ENCODE peak calls at places on chromosomes 16 and 17, in seven cellular contexts. K is fibroblast of mammary gland, N is AG04450, M is cardiac muscle cell, J is endothelial cell, O is left ventricle myocardium inferior, H is AG09309. T is an unnamed sample.

GRCh38 chr17:45265823-45266222 is 3.9 kb upstream of the SPATA32 start:
- DNase-seq in K (peak; percentile 96), N (no peak), M (no peak), J (no peak), O (no peak), H (peak; percentile 69), T (peak; percentile 78)

GRCh38 chr17:28074010-28074409 is 31.5 kb downstream of the NLK start:
- DNase-seq in K (no peak), N (no peak), M (no peak), J (no peak), O (no peak), H (no peak), T (no peak)

GRCh38 chr17:16430650-16431049 is 15.3 kb downstream of the TRPV2 start:
- DNase-seq in K (no peak), N (no peak), M (no peak), J (no peak), O (no peak), H (no peak), T (no peak)

GRCh38 chr17:31820691-31821435 is 38.2 kb downstream of the COPRS start:
- DNase-seq in K (peak; percentile 59), N (no peak), M (no peak), J (no peak), O (no peak), H (no peak), T (no peak)

GRCh38 chr16:69397821-69398521 is 12.2 kb upstream of the TERF2 start:
- DNase-seq in K (peak; percentile 86), N (no peak), M (peak; percentile 73), J (peak; percentile 57), O (no peak), H (no peak), T (no peak)

GRCh38 chr17:58531661-58532554 is 17.5 kb upstream of the MTMR4 start:
- DNase-seq in K (peak; percentile 12), N (no peak), M (peak; percentile 84), J (peak; percentile 57), O (peak; percentile 73), H (no peak), T (no peak)

GRCh38 chr17:28230011-28230410 is 89.0 kb upstream of the TMEM97 start:
- DNase-seq in K (no peak), N (no peak), M (no peak), J (no peak), O (no peak), H (no peak), T (no peak)

GRCh38 chr16:4298761-4299522 is 16.9 kb upstream of the GLIS2 start:
- DNase-seq in K (peak; percentile 91), N (peak; percentile 86), M (peak; percentile 75), J (peak; percentile 52), O (peak; percentile 80), H (peak; percentile 69), T (peak; percentile 80)

GRCh38 chr17:81566461-81567126 is 14.4 kb upstream of the FAAP100 start:
- DNase-seq in K (peak; percentile 90), N (peak; percentile 79), M (no peak), J (peak; percentile 28), O (peak; percentile 61), H (peak; percentile 96), T (no peak)

GRCh38 chr17:7626307-7626706 is 1.3 kb downstream of the SAT2 start:
- DNase-seq in K (no peak), N (no peak), M (no peak), J (no peak), O (no peak), H (no peak), T (no peak)

GRCh38 chr17:17071531-17072360 is 29.5 kb downstream of the MPRIP start:
- DNase-seq in K (no peak), N (no peak), M (no peak), J (no peak), O (no peak), H (no peak), T (no peak)

GRCh38 chr16:30805370-30806169 is 18.6 kb upstream of the ZNF629 start:
- DNase-seq in K (peak; percentile 74), N (no peak), M (peak; percentile 92), J (peak; percentile 77), O (peak; percentile 90), H (no peak), T (peak; percentile 45)

GRCh38 chr17:11553135-11553534 is 45.1 kb upstream of the DNAH9 start:
- DNase-seq in K (no peak), N (no peak), M (no peak), J (no peak), O (no peak), H (no peak), T (no peak)

GRCh38 chr16:22318690-22319358 is 21.6 kb downstream of the POLR3E start:
- DNase-seq in K (peak; percentile 39), N (no peak), M (no peak), J (peak; percentile 68), O (no peak), H (no peak), T (no peak)

GRCh38 chr17:14866266-14866665 is 398.9 kb downstream of the PMP22 start:
- DNase-seq in K (no peak), N (no peak), M (no peak), J (no peak), O (no peak), H (peak; percentile 78), T (no peak)

GRCh38 chr17:80566054-80566400 is 21.4 kb downstream of the RPTOR start:
- DNase-seq in K (no peak), N (no peak), M (no peak), J (no peak), O (no peak), H (no peak), T (no peak)

GRCh38 chr17:77206557-77206956 is 65.8 kb downstream of the SEC14L1 start:
- DNase-seq in K (no peak), N (no peak), M (no peak), J (no peak), O (no peak), H (no peak), T (no peak)

GRCh38 chr16:24977673-24978065 is 37.5 kb downstream of the ARHGAP17 start:
- DNase-seq in K (peak; percentile 82), N (peak; percentile 48), M (no peak), J (no peak), O (no peak), H (no peak), T (no peak)

DNA sequence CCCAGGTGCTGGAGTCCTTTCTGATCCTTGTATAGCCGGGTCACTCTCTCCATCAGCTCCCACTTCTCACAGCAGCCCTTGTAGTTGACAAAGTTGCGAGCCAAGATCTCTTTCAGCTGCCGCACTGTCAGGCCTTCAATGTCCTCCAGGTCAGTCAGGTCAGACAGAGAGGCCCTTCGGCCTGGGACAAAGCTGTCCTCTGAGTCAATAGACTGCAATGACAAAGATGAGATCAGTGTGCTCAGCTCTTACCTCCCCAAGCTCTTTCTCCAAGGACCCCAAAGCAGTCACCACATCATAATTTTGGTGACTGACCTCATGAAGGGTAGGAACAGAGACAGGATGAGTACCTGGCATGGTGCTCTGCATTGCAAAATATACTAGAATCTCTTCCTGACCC is 36.1 kb downstream of the LIG3 start:
- DNase-seq in K (no peak), N (no peak), M (no peak), J (no peak), O (no peak), H (no peak), T (no peak)
- TF ChIP-seq CTCF in K (no peak), N (no peak), M (no peak), J (no peak), O (no peak), H (no peak), T (no peak)

GRCh38 chr17:12789976-12790805 is 893 bp downstream of the ARHGAP44 start:
- DNase-seq in K (no peak), N (no peak), M (peak; percentile 36), J (peak; percentile 37), O (peak; percentile 15), H (no peak), T (no peak)

GRCh38 chr17:12794919-12795517 is 5.7 kb downstream of the ARHGAP44 start:
- DNase-seq in K (no peak), N (no peak), M (peak; percentile 28), J (no peak), O (no peak), H (no peak), T (no peak)

GRCh38 chr17:12790806-12791148 is 1.5 kb downstream of the ARHGAP44 start:
- DNase-seq in K (no peak), N (no peak), M (no peak), J (no peak), O (no peak), H (no peak), T (no peak)

GRCh38 chr17:12789075-12789975 is at the start of gene ARHGAP44:
- DNase-seq in K (peak; percentile 56), N (no peak), M (peak; percentile 84), J (peak; percentile 78), O (peak; percentile 73), H (no peak), T (peak; percentile 11)
- TF ChIP-seq CTCF in K (no peak), N (no peak), M (no peak), J (no peak), O (peak; percentile 8), H (no peak), T (no peak)

DNA sequence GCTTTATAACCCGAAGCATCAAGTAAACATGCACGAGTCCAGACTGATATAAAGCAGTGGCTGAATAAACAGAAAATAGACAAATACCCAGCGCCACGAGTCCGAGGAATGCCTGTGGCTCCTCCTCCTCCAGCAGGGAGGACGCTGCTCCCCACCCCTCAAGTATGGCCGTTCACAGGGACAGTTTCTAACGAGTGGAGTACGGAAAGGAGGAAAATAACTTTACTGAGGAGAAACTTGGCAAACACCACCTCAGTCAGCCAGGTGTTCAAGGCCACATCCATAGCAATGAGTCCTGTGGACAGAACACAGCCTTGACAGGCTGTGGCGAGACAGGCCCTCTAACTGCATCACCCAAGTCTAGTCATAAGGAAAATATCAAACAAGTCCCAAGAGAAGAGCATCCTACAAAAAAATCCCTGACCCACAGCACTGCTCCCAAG is 9.2 kb downstream of the ZDHHC7 start:
- DNase-seq in K (peak; percentile 80), N (no peak), M (no peak), J (no peak), O (no peak), H (no peak), T (no peak)
- TF ChIP-seq CTCF in K (no peak), N (no peak), M (no peak), J (no peak), O (no peak), H (no peak), T (no peak)

DNA sequence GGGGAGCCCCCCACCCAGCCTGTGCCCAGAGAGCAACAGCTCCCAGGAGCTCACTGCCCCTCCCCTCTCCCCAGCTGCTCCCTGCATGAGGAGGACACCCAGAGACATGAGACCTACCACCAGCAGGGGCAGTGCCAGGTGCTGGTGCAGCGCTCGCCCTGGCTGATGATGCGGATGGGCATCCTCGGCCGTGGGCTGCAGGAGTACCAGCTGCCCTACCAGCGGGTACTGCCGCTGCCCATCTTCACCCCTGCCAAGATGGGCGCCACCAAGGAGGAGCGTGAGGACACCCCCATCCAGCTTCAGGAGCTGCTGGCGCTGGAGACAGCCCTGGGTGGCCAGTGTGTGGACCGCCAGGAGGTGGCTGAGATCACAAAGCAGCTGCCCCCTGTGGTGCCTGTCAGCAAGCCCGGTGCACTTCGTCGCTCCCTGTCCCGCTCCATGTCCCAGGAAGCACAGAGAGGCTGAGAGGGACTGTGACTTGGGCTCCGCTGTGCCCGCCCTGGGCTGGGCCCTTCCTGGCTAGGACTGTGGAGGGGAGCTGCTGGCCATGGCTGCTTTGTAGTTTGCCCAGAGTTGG is 583 bp downstream of the TCAP start:
- DNase-seq in K (no peak), N (no peak), M (no peak), J (no peak), O (no peak), H (no peak), T (no peak)
- TF ChIP-seq CTCF in K (no peak), N (peak; percentile 6), M (no peak), J (no peak), O (peak; percentile 17), H (peak; percentile 23), T (no peak)

GRCh38 chr17:76166168-76166567 is 25.1 kb upstream of the FOXJ1 start:
- DNase-seq in K (peak; percentile 68), N (no peak), M (no peak), J (no peak), O (no peak), H (no peak), T (no peak)
- TF ChIP-seq CTCF in K (no peak), N (no peak), M (no peak), J (no peak), O (no peak), H (no peak), T (no peak)